ENCODE peak calls at places on chromosomes 2 and 18, in ten cellular contexts. One of them, this sample, is unnamed.

GRCh38 chr2:120630031-120630701 is 105.5 kb upstream of the GLI2 start:
- DNase-seq in GM12891: no peak
- DNase-seq in iris pigment epithelial cell: no peak
- DNase-seq in pancreas: peak
- DNase-seq in neural progenitor cell: no peak
- DNase-seq in Calu3: no peak
- DNase-seq in NCI-H2029: no peak
- DNase-seq in CD4-positive, alpha-beta T cell: no peak
- DNase-seq in progenitor cell of endocrine pancreas: no peak
- DNase-seq in HuH-7.5: no peak
- DNase-seq in this sample: no peak

GRCh38 chr2:229901819-229902218 is 20.0 kb downstream of the TRIP12 start:
- DNase-seq in GM12891: no peak
- DNase-seq in iris pigment epithelial cell: peak
- DNase-seq in pancreas: no peak
- DNase-seq in neural progenitor cell: no peak
- DNase-seq in Calu3: peak
- DNase-seq in NCI-H2029: no peak
- DNase-seq in CD4-positive, alpha-beta T cell: no peak
- DNase-seq in progenitor cell of endocrine pancreas: no peak
- DNase-seq in HuH-7.5: no peak
- DNase-seq in this sample: no peak

GRCh38 chr18:78793313-78793712 is 186.3 kb upstream of the SALL3 start:
- DNase-seq in GM12891: no peak
- DNase-seq in iris pigment epithelial cell: no peak
- DNase-seq in pancreas: no peak
- DNase-seq in neural progenitor cell: no peak
- DNase-seq in Calu3: no peak
- DNase-seq in NCI-H2029: no peak
- DNase-seq in CD4-positive, alpha-beta T cell: no peak
- DNase-seq in progenitor cell of endocrine pancreas: no peak
- DNase-seq in HuH-7.5: no peak
- DNase-seq in this sample: no peak

GRCh38 chr2:217710218-217710565 is 292.6 kb downstream of the TNS1 start:
- DNase-seq in GM12891: no peak
- DNase-seq in iris pigment epithelial cell: peak
- DNase-seq in pancreas: no peak
- DNase-seq in neural progenitor cell: no peak
- DNase-seq in Calu3: no peak
- DNase-seq in NCI-H2029: no peak
- DNase-seq in CD4-positive, alpha-beta T cell: no peak
- DNase-seq in progenitor cell of endocrine pancreas: no peak
- DNase-seq in HuH-7.5: no peak
- DNase-seq in this sample: no peak

GRCh38 chr2:241035142-241035817 is 36.9 kb downstream of the SNED1 start:
- DNase-seq in GM12891: no peak
- DNase-seq in iris pigment epithelial cell: no peak
- DNase-seq in pancreas: no peak
- DNase-seq in neural progenitor cell: peak
- DNase-seq in Calu3: no peak
- DNase-seq in NCI-H2029: no peak
- DNase-seq in CD4-positive, alpha-beta T cell: peak
- DNase-seq in progenitor cell of endocrine pancreas: no peak
- DNase-seq in HuH-7.5: no peak
- DNase-seq in this sample: no peak

GRCh38 chr2:38572167-38572566 is 30.6 kb downstream of the HNRNPLL start:
- DNase-seq in GM12891: no peak
- DNase-seq in iris pigment epithelial cell: peak
- DNase-seq in pancreas: no peak
- DNase-seq in neural progenitor cell: no peak
- DNase-seq in Calu3: no peak
- DNase-seq in NCI-H2029: no peak
- DNase-seq in CD4-positive, alpha-beta T cell: no peak
- DNase-seq in progenitor cell of endocrine pancreas: no peak
- DNase-seq in HuH-7.5: no peak
- DNase-seq in this sample: no peak

GRCh38 chr2:58671675-58672074 is 430.6 kb upstream of the FANCL start:
- DNase-seq in GM12891: no peak
- DNase-seq in iris pigment epithelial cell: no peak
- DNase-seq in pancreas: no peak
- DNase-seq in neural progenitor cell: no peak
- DNase-seq in Calu3: no peak
- DNase-seq in NCI-H2029: no peak
- DNase-seq in CD4-positive, alpha-beta T cell: no peak
- DNase-seq in progenitor cell of endocrine pancreas: no peak
- DNase-seq in HuH-7.5: no peak
- DNase-seq in this sample: no peak

GRCh38 chr2:9069496-9069991 is 66.1 kb upstream of the MBOAT2 start:
- DNase-seq in GM12891: no peak
- DNase-seq in iris pigment epithelial cell: no peak
- DNase-seq in pancreas: no peak
- DNase-seq in neural progenitor cell: no peak
- DNase-seq in Calu3: no peak
- DNase-seq in NCI-H2029: no peak
- DNase-seq in CD4-positive, alpha-beta T cell: no peak
- DNase-seq in progenitor cell of endocrine pancreas: no peak
- DNase-seq in HuH-7.5: no peak
- DNase-seq in this sample: no peak

GRCh38 chr18:78720456-78721250 is 259.0 kb upstream of the SALL3 start:
- DNase-seq in GM12891: no peak
- DNase-seq in iris pigment epithelial cell: no peak
- DNase-seq in pancreas: no peak
- DNase-seq in neural progenitor cell: no peak
- DNase-seq in Calu3: no peak
- DNase-seq in NCI-H2029: no peak
- DNase-seq in CD4-positive, alpha-beta T cell: no peak
- DNase-seq in progenitor cell of endocrine pancreas: no peak
- DNase-seq in HuH-7.5: no peak
- DNase-seq in this sample: no peak

GRCh38 chr18:44813586-44813985 is 132.9 kb downstream of the SETBP1 start:
- DNase-seq in GM12891: no peak
- DNase-seq in iris pigment epithelial cell: no peak
- DNase-seq in pancreas: no peak
- DNase-seq in neural progenitor cell: no peak
- DNase-seq in Calu3: no peak
- DNase-seq in NCI-H2029: no peak
- DNase-seq in CD4-positive, alpha-beta T cell: no peak
- DNase-seq in progenitor cell of endocrine pancreas: no peak
- DNase-seq in HuH-7.5: no peak
- DNase-seq in this sample: no peak

GRCh38 chr2:188937228-188938220 is 36.6 kb upstream of the COL3A1 start:
- DNase-seq in GM12891: no peak
- DNase-seq in iris pigment epithelial cell: peak
- DNase-seq in pancreas: no peak
- DNase-seq in neural progenitor cell: no peak
- DNase-seq in Calu3: no peak
- DNase-seq in NCI-H2029: no peak
- DNase-seq in CD4-positive, alpha-beta T cell: no peak
- DNase-seq in progenitor cell of endocrine pancreas: no peak
- DNase-seq in HuH-7.5: no peak
- DNase-seq in this sample: no peak

GRCh38 chr2:166269322-166269721 is 106.4 kb downstream of the SCN9A start:
- DNase-seq in GM12891: no peak
- DNase-seq in iris pigment epithelial cell: no peak
- DNase-seq in pancreas: no peak
- DNase-seq in neural progenitor cell: no peak
- DNase-seq in Calu3: no peak
- DNase-seq in NCI-H2029: no peak
- DNase-seq in CD4-positive, alpha-beta T cell: no peak
- DNase-seq in progenitor cell of endocrine pancreas: no peak
- DNase-seq in HuH-7.5: no peak
- DNase-seq in this sample: no peak